ENCODE peak calls at places on chromosomes 2 and 18, in five cellular contexts. T is psoas muscle, W is A549, X is GM23248, Z is neuronal stem cell. J is an unnamed sample. For H3K9me3 and H3K4me1, the result is how much of the 10 kb centered on the place peaks cover.

GRCh38 chr2:173164361-173164760 is 88.7 kb downstream of the MAP3K20 start:
- DNase-seq in W (no peak), Z (no peak), T (no peak), X (no peak), J (no peak)

GRCh38 chr18:2851771-2852170 is 5.0 kb downstream of the EMILIN2 start:
- DNase-seq in T (no peak), Z (no peak), W (no peak), X (no peak), J (no peak)

GRCh38 chr2:69720404-69720803 is 21.5 kb upstream of the ANXA4 start:
- DNase-seq in W (no peak), X (peak), T (no peak), Z (no peak), J (no peak)

GRCh38 chr18:78983530-78983929 is 3.9 kb downstream of the SALL3 start:
- DNase-seq in W (no peak), X (no peak), T (no peak), Z (no peak), J (no peak)

GRCh38 chr2:219722276-219722883 is 95.0 kb downstream of the SLC4A3 start:
- DNase-seq in X (no peak), W (no peak), Z (no peak), T (no peak), J (no peak)

GRCh38 chr2:44560352-44560751 is 198.6 kb downstream of the CAMKMT start:
- DNase-seq in X (peak), Z (no peak), T (no peak), W (peak), J (no peak)

GRCh38 chr18:14914771-14915170 is 166.8 kb downstream of the ANKRD30B start:
- DNase-seq in Z (no peak), X (peak), T (no peak), W (no peak), J (no peak)

GRCh38 chr2:164515030-164515429 is 106.3 kb downstream of the GRB14 start:
- DNase-seq in W (no peak), Z (no peak), T (no peak), X (no peak), J (no peak)

GRCh38 chr2:44680983-44681481 is 260.5 kb upstream of the SIX3 start:
- DNase-seq in Z (no peak), X (no peak), W (no peak), T (no peak), J (no peak)

GRCh38 chr2:9538000-9538507 is 17.6 kb downstream of the ADAM17 start:
- DNase-seq in T (no peak), W (peak), X (peak), Z (no peak), J (no peak)

GRCh38 chr2:15159206-15159605 is 401.9 kb downstream of the NBAS start:
- DNase-seq in W (no peak), T (no peak), Z (no peak), X (no peak), J (no peak)

GRCh38 chr2:128477026-128477820 is 158.6 kb upstream of the HS6ST1 start:
- DNase-seq in Z (no peak), X (no peak), T (no peak), W (no peak), J (no peak)

GRCh38 chr2:63903003-63903402 is 61.3 kb downstream of the UGP2 start:
- DNase-seq in X (peak), T (no peak), W (peak), Z (no peak), J (no peak)

GRCh38 chr2:63898839-63899238 is 57.1 kb downstream of the UGP2 start:
- DNase-seq in Z (no peak), W (no peak), X (no peak), T (no peak), J (no peak)

GRCh38 chr2:63894167-63894566 is 52.5 kb downstream of the UGP2 start:
- DNase-seq in X (no peak), Z (no peak), W (no peak), T (no peak), J (no peak)

GRCh38 chr2:63902149-63902548 is 60.5 kb downstream of the UGP2 start:
- DNase-seq in T (no peak), X (no peak), W (no peak), Z (no peak), J (no peak)

GRCh38 chr2:63899639-63900038 is 57.9 kb downstream of the UGP2 start:
- DNase-seq in W (no peak), Z (no peak), X (peak), T (no peak), J (no peak)
- H3K27ac ChIP-seq in W (no peak), Z (no peak), X (no peak), T (no peak), J (no peak)

DNA sequence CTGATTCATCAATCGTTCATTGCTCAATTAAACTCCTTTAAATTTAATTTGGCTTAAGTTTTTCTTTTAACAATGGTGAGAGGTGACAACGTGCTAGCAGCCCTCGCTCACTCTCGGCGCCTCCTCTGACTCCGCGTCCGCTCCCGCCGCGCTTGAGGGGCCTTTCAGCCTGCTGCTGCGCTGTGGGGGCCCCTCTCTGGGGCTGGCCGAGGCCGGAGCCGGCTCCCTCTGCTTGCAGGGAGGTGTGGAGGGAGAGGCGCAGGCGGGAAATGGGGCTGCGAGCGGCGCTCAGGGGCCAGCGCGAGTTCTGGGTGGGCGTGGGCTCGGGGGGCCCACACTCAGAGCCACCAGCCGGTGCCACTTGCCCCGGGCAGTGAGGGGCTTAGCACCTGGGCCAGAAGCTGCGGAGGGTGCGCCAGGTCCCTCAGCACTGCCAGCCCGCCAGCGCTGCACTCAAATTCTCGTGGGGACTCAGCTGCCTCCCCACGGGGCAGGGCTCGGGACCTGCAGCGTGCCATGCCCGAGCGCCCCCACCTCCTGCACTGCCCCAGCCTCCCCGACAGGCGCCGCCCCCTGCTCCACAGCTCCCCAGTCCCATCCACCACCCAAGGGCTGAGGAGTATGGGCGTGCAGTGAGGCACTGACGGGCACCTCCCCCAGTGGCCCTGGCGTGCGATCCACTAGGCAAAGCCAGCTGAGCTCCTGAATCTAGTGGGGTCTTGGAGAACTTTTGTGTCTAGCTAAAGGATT is 19.6 kb downstream of the ANKMY1 start:
- DNase-seq in W (no peak), T (no peak), Z (no peak), X (no peak), J (no peak)
- H3K9me3 ChIP-seq in W (under half), T (under half), Z (under half), X (under half), J (under half)

GRCh38 chr2:234145511-234145910 is 95.0 kb downstream of the SPP2 start:
- DNase-seq in T (no peak), W (no peak), Z (no peak), X (no peak), J (no peak)
- H3K4me1 ChIP-seq in T (under half), W (under half), Z (under half), X (under half), J (under half)

GRCh38 chr2:42954227-42954962 is 162.0 kb upstream of the HAAO start:
- DNase-seq in W (no peak), T (no peak), Z (no peak), X (no peak), J (peak)
- H3K27ac ChIP-seq in W (no peak), T (peak), Z (no peak), X (no peak), J (peak)

DNA sequence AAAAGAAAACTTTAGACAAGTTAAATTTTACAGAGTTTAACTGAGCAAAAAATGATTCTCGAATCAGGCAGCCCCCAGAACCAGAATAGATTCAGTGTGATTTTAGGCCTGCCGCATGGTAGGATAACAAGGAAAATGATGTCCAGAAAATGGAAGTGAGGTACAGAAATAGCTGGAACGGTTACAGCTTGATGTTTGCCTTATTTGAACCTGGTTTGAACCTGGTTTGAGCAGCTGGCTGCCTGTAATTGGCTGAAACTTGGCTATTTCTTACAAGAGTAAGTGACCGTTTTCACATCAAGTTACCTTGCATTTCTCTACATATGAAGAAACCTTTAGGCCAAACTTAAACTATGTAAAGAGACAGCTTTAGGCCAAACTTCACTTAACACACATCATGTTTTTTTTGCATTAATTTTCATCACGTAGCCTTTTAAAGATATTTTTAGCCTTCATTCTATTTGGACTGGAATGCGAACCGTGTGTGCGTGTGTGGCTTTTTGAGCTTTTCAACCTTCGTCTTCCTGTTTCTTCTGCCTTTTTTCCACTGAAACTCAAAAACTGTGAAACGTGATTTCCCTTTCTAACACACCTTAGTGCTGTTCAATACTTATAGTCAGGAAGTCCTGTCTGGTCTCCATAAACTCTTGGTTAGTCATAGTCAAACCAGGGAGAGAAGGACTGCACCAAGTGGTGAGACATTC is 4.5 kb upstream of the POLE4 start:
- DNase-seq in X (no peak), T (no peak), Z (no peak), W (no peak), J (no peak)
- H3K9me3 ChIP-seq in X (under half), T (under half), Z (under half), W (under half), J (under half)

DNA sequence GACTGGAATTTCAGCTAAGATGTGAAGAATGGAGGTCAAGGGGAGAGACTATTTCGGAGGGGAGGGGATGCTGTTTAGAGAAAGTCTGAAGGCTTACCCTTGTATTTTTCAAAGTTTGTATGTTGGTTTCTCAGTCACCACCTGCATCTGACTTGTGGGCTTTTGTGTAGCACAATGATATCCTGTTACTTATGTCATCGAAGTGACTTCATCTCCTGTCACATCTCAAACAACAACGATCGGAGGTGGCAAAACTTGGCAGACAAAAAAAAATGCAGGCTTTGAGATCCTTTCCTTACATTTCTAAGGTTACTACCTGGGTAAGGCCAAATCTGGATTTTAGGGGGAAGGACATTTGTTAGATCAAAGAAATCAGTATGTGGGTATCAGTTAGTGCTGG is 11.7 kb upstream of the CXCR4 start:
- DNase-seq in Z (no peak), X (no peak), T (no peak), W (no peak), J (no peak)
- H3K4me1 ChIP-seq in Z (under half), X (under half), T (under half), W (under half), J (under half)

GRCh38 chr2:23562143-23562542 is 177.2 kb downstream of the KLHL29 start:
- DNase-seq in Z (no peak), T (no peak), W (no peak), X (no peak), J (no peak)

GRCh38 chr2:23564618-23564967 is 179.6 kb downstream of the KLHL29 start:
- DNase-seq in T (peak), W (no peak), X (peak), Z (no peak), J (peak)

GRCh38 chr2:23561544-23561943 is 176.6 kb downstream of the KLHL29 start:
- DNase-seq in X (no peak), Z (no peak), W (no peak), T (no peak), J (no peak)

GRCh38 chr2:23563673-23564617 is 179.0 kb downstream of the KLHL29 start:
- DNase-seq in X (peak), Z (no peak), W (no peak), T (peak), J (peak)

DNA sequence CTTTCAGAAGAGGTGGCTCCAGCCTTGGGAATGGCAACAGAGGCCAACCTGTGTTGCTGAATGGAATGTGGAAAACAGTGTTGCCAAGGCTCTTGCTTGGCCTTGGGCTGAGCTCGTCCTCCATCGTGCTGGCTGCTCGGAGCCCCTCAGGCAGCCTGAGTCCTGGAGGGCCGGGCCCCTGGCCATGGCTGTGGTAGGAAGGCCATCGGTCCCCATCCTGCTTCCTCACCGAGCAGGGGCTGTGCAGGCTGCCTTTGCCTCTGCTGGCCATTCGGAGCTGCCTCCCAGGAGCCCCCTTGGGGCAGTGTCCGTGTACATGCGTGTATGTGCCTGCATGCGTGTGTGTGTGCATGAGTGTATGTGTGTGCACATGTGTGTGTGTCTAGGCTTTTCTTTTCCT is 178.2 kb downstream of the KLHL29 start:
- DNase-seq in T (no peak), Z (no peak), W (no peak), X (no peak), J (no peak)
- H3K27ac ChIP-seq in T (peak), Z (no peak), W (no peak), X (no peak), J (no peak)

J was measured in right cardiac atrium.